ENCODE peak calls at places on chromosomes 1 and 21, in five cellular contexts. A is A549; K is effector memory CD8-positive, alpha-beta T cell; X is NCI-H146; L is GM04504. Q is an unnamed sample.

GRCh38 chr1:25255711-25256577 is 8.7 kb upstream of the RSRP1 start:
- DNase-seq in L (no peak), X (no peak), K (no peak), A (no peak), Q (no peak)

GRCh38 chr1:46202975-46203737 is at the start of gene LURAP1:
- DNase-seq in A (no peak), L (no peak), X (peak), K (no peak), Q (peak)

GRCh38 chr1:5311634-5312298 is 657.4 kb downstream of the AJAP1 start:
- DNase-seq in A (no peak), L (no peak), X (no peak), K (no peak), Q (peak)

GRCh38 chr1:147723691-147724323 is 36.6 kb downstream of the GJA5 start:
- DNase-seq in A (peak), L (no peak), K (no peak), X (peak), Q (peak)

GRCh38 chr1:17012775-17013501 is 1.2 kb upstream of the ATP13A2 start:
- DNase-seq in K (no peak), X (no peak), L (no peak), A (no peak), Q (no peak)

GRCh38 chr1:14435368-14436023 is 163.0 kb upstream of the KAZN start:
- DNase-seq in X (peak), L (no peak), A (no peak), K (no peak), Q (peak)

GRCh38 chr1:89724369-89725015 is 91.6 kb downstream of the LRRC8C start:
- DNase-seq in X (no peak), L (no peak), A (no peak), K (no peak), Q (no peak)

GRCh38 chr1:214917081-214917635 is 165.4 kb upstream of the KCNK2 start:
- DNase-seq in L (no peak), K (no peak), A (no peak), X (no peak), Q (no peak)

GRCh38 chr1:1273535-1274298 is at the start of gene UBE2J2:
- DNase-seq in L (peak), X (peak), A (peak), K (peak), Q (peak)

GRCh38 chr1:208807446-208808117 is 563.4 kb upstream of the PLXNA2 start:
- DNase-seq in A (no peak), K (no peak), X (no peak), L (no peak), Q (no peak)

GRCh38 chr1:151711940-151712339 is 4.7 kb downstream of the CELF3 start:
- DNase-seq in L (no peak), X (peak), A (no peak), K (no peak), Q (no peak)

GRCh38 chr1:222616535-222616934 is 1.4 kb upstream of the MIA3 start:
- DNase-seq in A (peak), K (no peak), L (peak), X (no peak), Q (no peak)

GRCh38 chr1:47870480-47870879 is 126.7 kb downstream of the TRABD2B start:
- DNase-seq in X (no peak), A (no peak), K (no peak), L (no peak), Q (no peak)

GRCh38 chr1:29827237-29827750 is 591.0 kb downstream of the PTPRU start:
- DNase-seq in X (no peak), K (no peak), A (no peak), L (no peak), Q (peak)

GRCh38 chr21:46393451-46393940 is 65.2 kb upstream of the DIP2A start:
- DNase-seq in K (no peak), A (no peak), L (no peak), X (no peak), Q (no peak)

GRCh38 chr1:11833497-11833896 is 14.1 kb downstream of the NPPA start:
- DNase-seq in L (no peak), K (no peak), X (no peak), A (no peak), Q (no peak)

GRCh38 chr1:46288485-46289133 is 14.8 kb downstream of the LRRC41 start:
- DNase-seq in A (no peak), X (no peak), L (peak), K (no peak), Q (no peak)

GRCh38 chr1:237179511-237179910 is 137.5 kb downstream of the RYR2 start:
- DNase-seq in L (no peak), X (no peak), A (no peak), K (no peak), Q (no peak)

GRCh38 chr1:178500091-178500770 is 3.5 kb upstream of the CLEC20A start:
- DNase-seq in K (no peak), X (no peak), L (no peak), A (peak), Q (no peak)

GRCh38 chr1:198672124-198672523 is 33.3 kb downstream of the PTPRC start:
- DNase-seq in K (no peak), X (no peak), L (peak), A (peak), Q (no peak)

GRCh38 chr1:209890606-209891330 is 47.2 kb upstream of the SYT14 start:
- DNase-seq in A (no peak), L (no peak), K (no peak), X (no peak), Q (no peak)

GRCh38 chr1:31020007-31020790 is 45.3 kb downstream of the PUM1 start:
- DNase-seq in K (no peak), X (peak), A (no peak), L (no peak), Q (no peak)

GRCh38 chr1:211370669-211371068 is 44.0 kb downstream of the TRAF5 start:
- DNase-seq in K (no peak), X (no peak), L (no peak), A (no peak), Q (no peak)

GRCh38 chr1:32142446-32143301 is 34.8 kb downstream of the KPNA6 start:
- DNase-seq in K (no peak), X (peak), A (peak), L (peak), Q (peak)

GRCh38 chr1:923131-923990 is at the start of gene SAMD11:
- DNase-seq in K (peak), A (peak), X (peak), L (peak), Q (peak)

GRCh38 chr1:47276850-47277249 is 37.1 kb downstream of the STIL start:
- DNase-seq in K (no peak), L (no peak), A (no peak), X (no peak), Q (no peak)

Q was measured in ecto neural progenitor cell.